ENCODE peak calls at places on chromosomes 6 and 20, in seven cellular contexts. N, T, F, S, X, B and Y are unnamed samples.

GRCh38 chr6:168865-169455 is 123.3 kb upstream of the DUSP22 start:
- DNase-seq in N (peak; percentile 62), T (peak; percentile 33), F (peak; percentile 52), S (peak; percentile 34), X (peak; percentile 21), B (no peak), Y (peak; percentile 43)

GRCh38 chr20:8331740-8332412 is 199.8 kb downstream of the PLCB1 start:
- DNase-seq in N (no peak), T (no peak), F (peak; percentile 87), S (no peak), X (no peak), B (no peak), Y (peak; percentile 81)

GRCh38 chr6:36029464-36029863 is 1.9 kb downstream of the MAPK14 start:
- DNase-seq in N (no peak), T (no peak), F (peak; percentile 80), S (no peak), X (no peak), B (no peak), Y (peak; percentile 68)

GRCh38 chr6:1770435-1770843 is 160.7 kb downstream of the FOXC1 start:
- DNase-seq in N (no peak), T (no peak), F (peak; percentile 59), S (no peak), X (no peak), B (no peak), Y (peak; percentile 47)

GRCh38 chr20:48824830-48825550 is 2.8 kb downstream of the PREX1 start:
- DNase-seq in N (no peak), T (no peak), F (no peak), S (no peak), X (no peak), B (no peak), Y (no peak)

GRCh38 chr6:166998256-166999144 is 697 bp upstream of the CEP43 start:
- DNase-seq in N (no peak), T (no peak), F (no peak), S (no peak), X (no peak), B (peak; percentile 28), Y (peak; percentile 26)

GRCh38 chr20:43767686-43768474 is 41.1 kb upstream of the GTSF1L start:
- DNase-seq in N (no peak), T (no peak), F (peak; percentile 66), S (no peak), X (no peak), B (no peak), Y (peak; percentile 41)

GRCh38 chr20:62815066-62815991 is 1.5 kb upstream of the COL9A3 start:
- DNase-seq in N (no peak), T (no peak), F (peak; percentile 68), S (no peak), X (peak; percentile 11), B (no peak), Y (peak; percentile 58)

GRCh38 chr20:1331801-1332453 is 3.0 kb upstream of the SDCBP2 start:
- DNase-seq in N (no peak), T (no peak), F (no peak), S (no peak), X (no peak), B (peak; percentile 7), Y (no peak)

GRCh38 chr6:113082691-113083090 is 735.6 kb downstream of the RFPL4B start:
- DNase-seq in N (no peak), T (no peak), F (peak; percentile 69), S (no peak), X (no peak), B (no peak), Y (peak; percentile 36)

GRCh38 chr6:55729665-55730064 is 145.7 kb downstream of the BMP5 start:
- DNase-seq in N (no peak), T (no peak), F (no peak), S (no peak), X (no peak), B (no peak), Y (no peak)

GRCh38 chr6:24547243-24547642 is 52.5 kb downstream of the ALDH5A1 start:
- DNase-seq in N (peak; percentile 65), T (no peak), F (peak; percentile 21), S (no peak), X (no peak), B (no peak), Y (peak; percentile 21)

GRCh38 chr20:77231-77630 is 10.2 kb upstream of the DEFB125 start:
- DNase-seq in N (no peak), T (no peak), F (no peak), S (no peak), X (no peak), B (no peak), Y (no peak)

GRCh38 chr6:112717401-112717800 is 370.3 kb downstream of the RFPL4B start:
- DNase-seq in N (no peak), T (no peak), F (peak; percentile 20), S (no peak), X (no peak), B (no peak), Y (no peak)